ENCODE peak calls at places on chromosomes 7 and 10, in nine cellular contexts. One of them, this sample, is unnamed.

GRCh38 chr10:17237915-17238444 is 9.9 kb downstream of the VIM start:
- DNase-seq in AG20443: no peak
- DNase-seq in LNCaP clone FGC: no peak
- DNase-seq in NCI-H2029: no peak
- DNase-seq in CD4-positive, alpha-beta memory T cell: no peak
- DNase-seq in Right ventricle myocardium superior: no peak
- DNase-seq in stimulated activated CD4-positive, alpha-beta T cell treated with anti-CD3 and anti-CD28 coated beads, TNF-alpha, amount 100 ng/mL, for 48 hours: no peak
- DNase-seq in NCI-H1092 treated with DMSO at 0.1 percent for 48 hours: no peak
- DNase-seq in activated T-cell treated with anti-CD3 and anti-CD28 coated beads, Interleukin-2, amount 50 U/mL, for 24 hours: no peak
- DNase-seq in this sample: no peak

GRCh38 chr7:31134246-31135188 is 82.4 kb downstream of the ADCYAP1R1 start:
- DNase-seq in AG20443: peak; percentile 89
- DNase-seq in LNCaP clone FGC: peak; percentile 31
- DNase-seq in NCI-H2029: peak; percentile 50
- DNase-seq in CD4-positive, alpha-beta memory T cell: peak; percentile 18
- DNase-seq in Right ventricle myocardium superior: peak; percentile 72
- DNase-seq in stimulated activated CD4-positive, alpha-beta T cell treated with anti-CD3 and anti-CD28 coated beads, TNF-alpha, amount 100 ng/mL, for 48 hours: peak; percentile 43
- DNase-seq in NCI-H1092 treated with DMSO at 0.1 percent for 48 hours: peak; percentile 85
- DNase-seq in activated T-cell treated with anti-CD3 and anti-CD28 coated beads, Interleukin-2, amount 50 U/mL, for 24 hours: peak; percentile 46
- DNase-seq in this sample: peak; percentile 73

GRCh38 chr10:72088879-72089585 is 681 bp upstream of the SPOCK2 start:
- DNase-seq in AG20443: peak; percentile 57
- DNase-seq in LNCaP clone FGC: no peak
- DNase-seq in NCI-H2029: no peak
- DNase-seq in CD4-positive, alpha-beta memory T cell: no peak
- DNase-seq in Right ventricle myocardium superior: peak; percentile 79
- DNase-seq in stimulated activated CD4-positive, alpha-beta T cell treated with anti-CD3 and anti-CD28 coated beads, TNF-alpha, amount 100 ng/mL, for 48 hours: peak; percentile 53
- DNase-seq in NCI-H1092 treated with DMSO at 0.1 percent for 48 hours: peak; percentile 69
- DNase-seq in activated T-cell treated with anti-CD3 and anti-CD28 coated beads, Interleukin-2, amount 50 U/mL, for 24 hours: no peak
- DNase-seq in this sample: no peak

GRCh38 chr7:105822806-105823205 is 53.6 kb downstream of the ATXN7L1 start:
- DNase-seq in AG20443: no peak
- DNase-seq in LNCaP clone FGC: no peak
- DNase-seq in NCI-H2029: no peak
- DNase-seq in CD4-positive, alpha-beta memory T cell: peak; percentile 8
- DNase-seq in Right ventricle myocardium superior: no peak
- DNase-seq in stimulated activated CD4-positive, alpha-beta T cell treated with anti-CD3 and anti-CD28 coated beads, TNF-alpha, amount 100 ng/mL, for 48 hours: no peak
- DNase-seq in NCI-H1092 treated with DMSO at 0.1 percent for 48 hours: no peak
- DNase-seq in activated T-cell treated with anti-CD3 and anti-CD28 coated beads, Interleukin-2, amount 50 U/mL, for 24 hours: no peak
- DNase-seq in this sample: no peak

GRCh38 chr7:21939136-21939857 is 6.4 kb downstream of the CDCA7L start:
- DNase-seq in AG20443: no peak
- DNase-seq in LNCaP clone FGC: peak; percentile 56
- DNase-seq in NCI-H2029: peak; percentile 71
- DNase-seq in CD4-positive, alpha-beta memory T cell: no peak
- DNase-seq in Right ventricle myocardium superior: no peak
- DNase-seq in stimulated activated CD4-positive, alpha-beta T cell treated with anti-CD3 and anti-CD28 coated beads, TNF-alpha, amount 100 ng/mL, for 48 hours: peak; percentile 64
- DNase-seq in NCI-H1092 treated with DMSO at 0.1 percent for 48 hours: peak; percentile 62
- DNase-seq in activated T-cell treated with anti-CD3 and anti-CD28 coated beads, Interleukin-2, amount 50 U/mL, for 24 hours: peak; percentile 37
- DNase-seq in this sample: peak; percentile 87

GRCh38 chr7:91249506-91250233 is 14.6 kb upstream of the FZD1 start:
- DNase-seq in AG20443: peak; percentile 80
- DNase-seq in LNCaP clone FGC: no peak
- DNase-seq in NCI-H2029: no peak
- DNase-seq in CD4-positive, alpha-beta memory T cell: no peak
- DNase-seq in Right ventricle myocardium superior: no peak
- DNase-seq in stimulated activated CD4-positive, alpha-beta T cell treated with anti-CD3 and anti-CD28 coated beads, TNF-alpha, amount 100 ng/mL, for 48 hours: no peak
- DNase-seq in NCI-H1092 treated with DMSO at 0.1 percent for 48 hours: no peak
- DNase-seq in activated T-cell treated with anti-CD3 and anti-CD28 coated beads, Interleukin-2, amount 50 U/mL, for 24 hours: no peak
- DNase-seq in this sample: no peak

GRCh38 chr7:125876436-125876835 is 946.8 kb upstream of the POT1 start:
- DNase-seq in AG20443: no peak
- DNase-seq in LNCaP clone FGC: no peak
- DNase-seq in NCI-H2029: no peak
- DNase-seq in CD4-positive, alpha-beta memory T cell: no peak
- DNase-seq in Right ventricle myocardium superior: no peak
- DNase-seq in stimulated activated CD4-positive, alpha-beta T cell treated with anti-CD3 and anti-CD28 coated beads, TNF-alpha, amount 100 ng/mL, for 48 hours: no peak
- DNase-seq in NCI-H1092 treated with DMSO at 0.1 percent for 48 hours: no peak
- DNase-seq in activated T-cell treated with anti-CD3 and anti-CD28 coated beads, Interleukin-2, amount 50 U/mL, for 24 hours: no peak
- DNase-seq in this sample: no peak

GRCh38 chr10:33154590-33154989 is 179.9 kb downstream of the NRP1 start:
- DNase-seq in AG20443: peak; percentile 47
- DNase-seq in LNCaP clone FGC: no peak
- DNase-seq in NCI-H2029: no peak
- DNase-seq in CD4-positive, alpha-beta memory T cell: no peak
- DNase-seq in Right ventricle myocardium superior: no peak
- DNase-seq in stimulated activated CD4-positive, alpha-beta T cell treated with anti-CD3 and anti-CD28 coated beads, TNF-alpha, amount 100 ng/mL, for 48 hours: no peak
- DNase-seq in NCI-H1092 treated with DMSO at 0.1 percent for 48 hours: no peak
- DNase-seq in activated T-cell treated with anti-CD3 and anti-CD28 coated beads, Interleukin-2, amount 50 U/mL, for 24 hours: no peak
- DNase-seq in this sample: no peak

GRCh38 chr10:35346248-35346647 is 9.9 kb downstream of the CCNY start:
- DNase-seq in AG20443: no peak
- DNase-seq in LNCaP clone FGC: no peak
- DNase-seq in NCI-H2029: no peak
- DNase-seq in CD4-positive, alpha-beta memory T cell: no peak
- DNase-seq in Right ventricle myocardium superior: no peak
- DNase-seq in stimulated activated CD4-positive, alpha-beta T cell treated with anti-CD3 and anti-CD28 coated beads, TNF-alpha, amount 100 ng/mL, for 48 hours: no peak
- DNase-seq in NCI-H1092 treated with DMSO at 0.1 percent for 48 hours: no peak
- DNase-seq in activated T-cell treated with anti-CD3 and anti-CD28 coated beads, Interleukin-2, amount 50 U/mL, for 24 hours: no peak
- DNase-seq in this sample: no peak

GRCh38 chr7:115038158-115038557 is 116.3 kb downstream of the MDFIC start:
- DNase-seq in AG20443: no peak
- DNase-seq in LNCaP clone FGC: no peak
- DNase-seq in NCI-H2029: peak; percentile 87
- DNase-seq in CD4-positive, alpha-beta memory T cell: no peak
- DNase-seq in Right ventricle myocardium superior: no peak
- DNase-seq in stimulated activated CD4-positive, alpha-beta T cell treated with anti-CD3 and anti-CD28 coated beads, TNF-alpha, amount 100 ng/mL, for 48 hours: no peak
- DNase-seq in NCI-H1092 treated with DMSO at 0.1 percent for 48 hours: peak; percentile 19
- DNase-seq in activated T-cell treated with anti-CD3 and anti-CD28 coated beads, Interleukin-2, amount 50 U/mL, for 24 hours: no peak
- DNase-seq in this sample: no peak

GRCh38 chr7:107563072-107563760 is 504 bp downstream of the COG5 start:
- DNase-seq in AG20443: no peak
- DNase-seq in LNCaP clone FGC: no peak
- DNase-seq in NCI-H2029: no peak
- DNase-seq in CD4-positive, alpha-beta memory T cell: peak; percentile 13
- DNase-seq in Right ventricle myocardium superior: no peak
- DNase-seq in stimulated activated CD4-positive, alpha-beta T cell treated with anti-CD3 and anti-CD28 coated beads, TNF-alpha, amount 100 ng/mL, for 48 hours: no peak
- DNase-seq in NCI-H1092 treated with DMSO at 0.1 percent for 48 hours: peak; percentile 74
- DNase-seq in activated T-cell treated with anti-CD3 and anti-CD28 coated beads, Interleukin-2, amount 50 U/mL, for 24 hours: no peak
- DNase-seq in this sample: peak; percentile 12

GRCh38 chr7:28625446-28625845 is 213.1 kb downstream of the CREB5 start:
- DNase-seq in AG20443: no peak
- DNase-seq in LNCaP clone FGC: no peak
- DNase-seq in NCI-H2029: no peak
- DNase-seq in CD4-positive, alpha-beta memory T cell: no peak
- DNase-seq in Right ventricle myocardium superior: no peak
- DNase-seq in stimulated activated CD4-positive, alpha-beta T cell treated with anti-CD3 and anti-CD28 coated beads, TNF-alpha, amount 100 ng/mL, for 48 hours: no peak
- DNase-seq in NCI-H1092 treated with DMSO at 0.1 percent for 48 hours: no peak
- DNase-seq in activated T-cell treated with anti-CD3 and anti-CD28 coated beads, Interleukin-2, amount 50 U/mL, for 24 hours: no peak
- DNase-seq in this sample: no peak

GRCh38 chr7:139543801-139544603 is 20.5 kb downstream of the CLEC2L start:
- DNase-seq in AG20443: no peak
- DNase-seq in LNCaP clone FGC: no peak
- DNase-seq in NCI-H2029: no peak
- DNase-seq in CD4-positive, alpha-beta memory T cell: no peak
- DNase-seq in Right ventricle myocardium superior: no peak
- DNase-seq in stimulated activated CD4-positive, alpha-beta T cell treated with anti-CD3 and anti-CD28 coated beads, TNF-alpha, amount 100 ng/mL, for 48 hours: no peak
- DNase-seq in NCI-H1092 treated with DMSO at 0.1 percent for 48 hours: no peak
- DNase-seq in activated T-cell treated with anti-CD3 and anti-CD28 coated beads, Interleukin-2, amount 50 U/mL, for 24 hours: no peak
- DNase-seq in this sample: peak; percentile 15

GRCh38 chr7:99001482-99002145 is 123.3 kb downstream of the TRRAP start:
- DNase-seq in AG20443: no peak
- DNase-seq in LNCaP clone FGC: no peak
- DNase-seq in NCI-H2029: no peak
- DNase-seq in CD4-positive, alpha-beta memory T cell: no peak
- DNase-seq in Right ventricle myocardium superior: no peak
- DNase-seq in stimulated activated CD4-positive, alpha-beta T cell treated with anti-CD3 and anti-CD28 coated beads, TNF-alpha, amount 100 ng/mL, for 48 hours: no peak
- DNase-seq in NCI-H1092 treated with DMSO at 0.1 percent for 48 hours: no peak
- DNase-seq in activated T-cell treated with anti-CD3 and anti-CD28 coated beads, Interleukin-2, amount 50 U/mL, for 24 hours: no peak
- DNase-seq in this sample: no peak

GRCh38 chr10:110709444-110709828 is 65.3 kb downstream of the RBM20 start:
- DNase-seq in AG20443: no peak
- DNase-seq in LNCaP clone FGC: no peak
- DNase-seq in NCI-H2029: no peak
- DNase-seq in CD4-positive, alpha-beta memory T cell: no peak
- DNase-seq in Right ventricle myocardium superior: no peak
- DNase-seq in stimulated activated CD4-positive, alpha-beta T cell treated with anti-CD3 and anti-CD28 coated beads, TNF-alpha, amount 100 ng/mL, for 48 hours: no peak
- DNase-seq in NCI-H1092 treated with DMSO at 0.1 percent for 48 hours: no peak
- DNase-seq in activated T-cell treated with anti-CD3 and anti-CD28 coated beads, Interleukin-2, amount 50 U/mL, for 24 hours: no peak
- DNase-seq in this sample: no peak

GRCh38 chr7:103985565-103986126 is 3.8 kb downstream of the RELN start:
- DNase-seq in AG20443: no peak
- DNase-seq in LNCaP clone FGC: no peak
- DNase-seq in NCI-H2029: no peak
- DNase-seq in CD4-positive, alpha-beta memory T cell: no peak
- DNase-seq in Right ventricle myocardium superior: no peak
- DNase-seq in stimulated activated CD4-positive, alpha-beta T cell treated with anti-CD3 and anti-CD28 coated beads, TNF-alpha, amount 100 ng/mL, for 48 hours: no peak
- DNase-seq in NCI-H1092 treated with DMSO at 0.1 percent for 48 hours: no peak
- DNase-seq in activated T-cell treated with anti-CD3 and anti-CD28 coated beads, Interleukin-2, amount 50 U/mL, for 24 hours: no peak
- DNase-seq in this sample: no peak

GRCh38 chr10:49330127-49330665 is 31.2 kb downstream of the C10orf71 start:
- DNase-seq in AG20443: no peak
- DNase-seq in LNCaP clone FGC: no peak
- DNase-seq in NCI-H2029: no peak
- DNase-seq in CD4-positive, alpha-beta memory T cell: no peak
- DNase-seq in Right ventricle myocardium superior: no peak
- DNase-seq in stimulated activated CD4-positive, alpha-beta T cell treated with anti-CD3 and anti-CD28 coated beads, TNF-alpha, amount 100 ng/mL, for 48 hours: no peak
- DNase-seq in NCI-H1092 treated with DMSO at 0.1 percent for 48 hours: no peak
- DNase-seq in activated T-cell treated with anti-CD3 and anti-CD28 coated beads, Interleukin-2, amount 50 U/mL, for 24 hours: no peak
- DNase-seq in this sample: no peak

GRCh38 chr7:100583132-100584045 is 2.5 kb downstream of the LRCH4 start:
- DNase-seq in AG20443: no peak
- DNase-seq in LNCaP clone FGC: no peak
- DNase-seq in NCI-H2029: no peak
- DNase-seq in CD4-positive, alpha-beta memory T cell: peak; percentile 69
- DNase-seq in Right ventricle myocardium superior: peak; percentile 80
- DNase-seq in stimulated activated CD4-positive, alpha-beta T cell treated with anti-CD3 and anti-CD28 coated beads, TNF-alpha, amount 100 ng/mL, for 48 hours: peak; percentile 67
- DNase-seq in NCI-H1092 treated with DMSO at 0.1 percent for 48 hours: no peak
- DNase-seq in activated T-cell treated with anti-CD3 and anti-CD28 coated beads, Interleukin-2, amount 50 U/mL, for 24 hours: peak; percentile 76
- DNase-seq in this sample: peak; percentile 81

GRCh38 chr7:97272237-97272975 is 154.9 kb downstream of the SDHAF3 start:
- DNase-seq in AG20443: no peak
- DNase-seq in LNCaP clone FGC: no peak
- DNase-seq in NCI-H2029: no peak
- DNase-seq in CD4-positive, alpha-beta memory T cell: no peak
- DNase-seq in Right ventricle myocardium superior: no peak
- DNase-seq in stimulated activated CD4-positive, alpha-beta T cell treated with anti-CD3 and anti-CD28 coated beads, TNF-alpha, amount 100 ng/mL, for 48 hours: no peak
- DNase-seq in NCI-H1092 treated with DMSO at 0.1 percent for 48 hours: no peak
- DNase-seq in activated T-cell treated with anti-CD3 and anti-CD28 coated beads, Interleukin-2, amount 50 U/mL, for 24 hours: no peak
- DNase-seq in this sample: peak; percentile 18

GRCh38 chr7:158137516-158138328 is 449.9 kb downstream of the PTPRN2 start:
- DNase-seq in AG20443: no peak
- DNase-seq in LNCaP clone FGC: no peak
- DNase-seq in NCI-H2029: no peak
- DNase-seq in CD4-positive, alpha-beta memory T cell: no peak
- DNase-seq in Right ventricle myocardium superior: no peak
- DNase-seq in stimulated activated CD4-positive, alpha-beta T cell treated with anti-CD3 and anti-CD28 coated beads, TNF-alpha, amount 100 ng/mL, for 48 hours: no peak
- DNase-seq in NCI-H1092 treated with DMSO at 0.1 percent for 48 hours: no peak
- DNase-seq in activated T-cell treated with anti-CD3 and anti-CD28 coated beads, Interleukin-2, amount 50 U/mL, for 24 hours: no peak
- DNase-seq in this sample: no peak

GRCh38 chr10:128522551-128523289 is 396.5 kb upstream of the MKI67 start:
- DNase-seq in AG20443: no peak
- DNase-seq in LNCaP clone FGC: no peak
- DNase-seq in NCI-H2029: no peak
- DNase-seq in CD4-positive, alpha-beta memory T cell: no peak
- DNase-seq in Right ventricle myocardium superior: no peak
- DNase-seq in stimulated activated CD4-positive, alpha-beta T cell treated with anti-CD3 and anti-CD28 coated beads, TNF-alpha, amount 100 ng/mL, for 48 hours: no peak
- DNase-seq in NCI-H1092 treated with DMSO at 0.1 percent for 48 hours: no peak
- DNase-seq in activated T-cell treated with anti-CD3 and anti-CD28 coated beads, Interleukin-2, amount 50 U/mL, for 24 hours: no peak
- DNase-seq in this sample: no peak

GRCh38 chr7:94949532-94949931 is 42.1 kb downstream of the PPP1R9A start:
- DNase-seq in AG20443: no peak
- DNase-seq in LNCaP clone FGC: no peak
- DNase-seq in NCI-H2029: no peak
- DNase-seq in CD4-positive, alpha-beta memory T cell: no peak
- DNase-seq in Right ventricle myocardium superior: no peak
- DNase-seq in stimulated activated CD4-positive, alpha-beta T cell treated with anti-CD3 and anti-CD28 coated beads, TNF-alpha, amount 100 ng/mL, for 48 hours: no peak
- DNase-seq in NCI-H1092 treated with DMSO at 0.1 percent for 48 hours: no peak
- DNase-seq in activated T-cell treated with anti-CD3 and anti-CD28 coated beads, Interleukin-2, amount 50 U/mL, for 24 hours: no peak
- DNase-seq in this sample: no peak

GRCh38 chr7:101936612-101937231 is 119.3 kb downstream of the CUX1 start:
- DNase-seq in AG20443: peak; percentile 72
- DNase-seq in LNCaP clone FGC: no peak
- DNase-seq in NCI-H2029: no peak
- DNase-seq in CD4-positive, alpha-beta memory T cell: no peak
- DNase-seq in Right ventricle myocardium superior: peak; percentile 62
- DNase-seq in stimulated activated CD4-positive, alpha-beta T cell treated with anti-CD3 and anti-CD28 coated beads, TNF-alpha, amount 100 ng/mL, for 48 hours: no peak
- DNase-seq in NCI-H1092 treated with DMSO at 0.1 percent for 48 hours: no peak
- DNase-seq in activated T-cell treated with anti-CD3 and anti-CD28 coated beads, Interleukin-2, amount 50 U/mL, for 24 hours: no peak
- DNase-seq in this sample: no peak

This sample was measured in GM12865.